ENCODE peak calls at places on chromosomes 2 and 18, in six cellular contexts. P is WTC11; F is Kasumi-1; H is nephron progenitor cell; V is stimulated activated CD4-positive, alpha-beta T cell treated with anti-CD3 and anti-CD28 coated beads, Interleukin-1b, Interleukin-23, amount 100 ng/mL, for 24 hours; L is NCI-H2081. I is an unnamed sample.

GRCh38 chr2:9629222-9630000 is 1.4 kb downstream of the YWHAQ start:
- DNase-seq in H (no peak), V (no peak), F (peak; percentile 19), L (no peak), P (no peak), I (no peak)

GRCh38 chr2:120881981-120882788 is 146.5 kb downstream of the GLI2 start:
- DNase-seq in L (no peak), P (no peak), V (no peak), H (no peak), F (no peak), I (no peak)

GRCh38 chr2:241564596-241565411 is 6.3 kb downstream of the BOK start:
- DNase-seq in H (peak; percentile 31), P (no peak), L (no peak), F (no peak), V (no peak), I (no peak)

GRCh38 chr2:20212459-20212870 is 12.5 kb downstream of the SDC1 start:
- DNase-seq in L (no peak), V (no peak), F (no peak), P (no peak), H (peak; percentile 57), I (no peak)

GRCh38 chr2:65265090-65266045 is 37.7 kb downstream of the ACTR2 start:
- DNase-seq in H (peak; percentile 21), L (peak; percentile 61), P (no peak), V (no peak), F (peak; percentile 71), I (peak; percentile 51)

GRCh38 chr18:25825066-25825465 is 265.3 kb downstream of the SS18 start:
- DNase-seq in V (no peak), L (no peak), F (no peak), H (no peak), P (no peak), I (no peak)

GRCh38 chr18:68429809-68430208 is 285.1 kb downstream of the TMX3 start:
- DNase-seq in V (no peak), H (no peak), L (no peak), P (no peak), F (peak; percentile 53), I (no peak)

GRCh38 chr18:48954837-48955527 is 4.2 kb upstream of the SMAD7 start:
- DNase-seq in H (no peak), V (no peak), P (no peak), L (no peak), F (no peak), I (no peak)

GRCh38 chr2:219736196-219736595 is 108.8 kb downstream of the SLC4A3 start:
- DNase-seq in P (no peak), H (peak; percentile 37), V (no peak), F (peak; percentile 58), L (peak; percentile 69), I (peak; percentile 17)

GRCh38 chr2:239405071-239405470 is 4.3 kb upstream of the HDAC4 start:
- DNase-seq in P (no peak), H (no peak), L (no peak), F (no peak), V (no peak), I (no peak)

GRCh38 chr2:227155395-227155794 is 8.6 kb downstream of the COL4A4 start:
- DNase-seq in L (no peak), P (no peak), V (no peak), H (no peak), F (no peak), I (no peak)

GRCh38 chr2:72678036-72678435 is 147.8 kb downstream of the EXOC6B start:
- DNase-seq in P (no peak), F (no peak), V (no peak), L (no peak), H (no peak), I (no peak)

GRCh38 chr2:187497858-187498463 is 49.9 kb upstream of the CALCRL start:
- DNase-seq in P (no peak), V (no peak), H (no peak), L (peak; percentile 12), F (peak; percentile 21), I (no peak)

GRCh38 chr18:3350566-3351527 is 88.9 kb downstream of the MYL12B start:
- DNase-seq in L (no peak), P (no peak), V (no peak), H (no peak), F (no peak), I (no peak)

GRCh38 chr2:142853912-142854311 is 23.6 kb upstream of the KYNU start:
- DNase-seq in V (no peak), F (no peak), P (no peak), H (no peak), L (no peak), I (no peak)

GRCh38 chr18:3248670-3249359 is 1.2 kb downstream of the MYL12A start:
- DNase-seq in F (peak; percentile 52), L (peak; percentile 9), V (no peak), P (no peak), H (no peak), I (no peak)

GRCh38 chr2:104856086-104856972 is 2.4 kb downstream of the POU3F3 start:
- DNase-seq in F (no peak), H (no peak), P (peak; percentile 53), V (no peak), L (peak; percentile 29), I (no peak)

GRCh38 chr18:70132999-70133398 is 72.5 kb downstream of the RTTN start:
- DNase-seq in F (no peak), H (no peak), P (no peak), L (no peak), V (no peak), I (no peak)

GRCh38 chr18:35355140-35355618 is 11.0 kb upstream of the ZNF24 start:
- DNase-seq in H (peak; percentile 63), V (no peak), F (peak; percentile 77), L (peak; percentile 66), P (peak; percentile 65), I (no peak)

GRCh38 chr2:196479350-196479749 is 160.2 kb upstream of the CCDC150 start:
- DNase-seq in H (no peak), F (no peak), L (no peak), P (no peak), V (no peak), I (no peak)

GRCh38 chr2:200469708-200470600 is 39.9 kb downstream of the KCTD18 start:
- DNase-seq in V (no peak), F (no peak), L (no peak), H (no peak), P (no peak), I (no peak)

GRCh38 chr2:185130685-185131084 is 532.4 kb downstream of the ZNF804A start:
- DNase-seq in V (no peak), F (no peak), L (no peak), P (no peak), H (no peak), I (no peak)

GRCh38 chr2:216683846-216684245 is 11.5 kb downstream of the IGFBP5 start:
- DNase-seq in P (no peak), L (no peak), V (no peak), F (peak; percentile 10), H (no peak), I (no peak)

GRCh38 chr2:233422649-233423435 is 68.5 kb downstream of the DGKD start:
- DNase-seq in L (no peak), F (no peak), P (no peak), H (no peak), V (no peak), I (no peak)

GRCh38 chr18:79402977-79403722 is 7.4 kb downstream of the NFATC1 start:
- DNase-seq in V (no peak), P (no peak), L (peak; percentile 71), H (peak; percentile 43), F (peak; percentile 42), I (no peak)

GRCh38 chr2:128347701-128348504 is 29.2 kb upstream of the HS6ST1 start:
- DNase-seq in F (no peak), V (no peak), L (peak; percentile 70), H (no peak), P (no peak), I (no peak)

GRCh38 chr2:16666453-16666801 is 793 bp upstream of the CYRIA start:
- DNase-seq in V (no peak), H (no peak), L (no peak), P (peak; percentile 20), F (no peak), I (no peak)

I was measured in NCI-H1048.